ENCODE peak calls at places on chromosome 11, in six cellular contexts. S, N, C, Y, G and Z are unnamed samples.

GRCh38 chr11:129313588-129314288 is 61.9 kb upstream of the BARX2 start:
- DNase-seq in N (no peak), C (no peak), S (no peak), G (no peak), Y (no peak), Z (no peak)

GRCh38 chr11:63567044-63567840 is 4.1 kb upstream of the PLAAT2 start:
- DNase-seq in G (no peak), C (no peak), Y (no peak), S (no peak), N (peak; percentile 44), Z (no peak)

GRCh38 chr11:56688554-56688953 is 10.3 kb upstream of the OR9G1 start:
- DNase-seq in S (no peak), G (no peak), C (no peak), Y (no peak), N (no peak), Z (no peak)

GRCh38 chr11:33172996-33173395 is 11.7 kb upstream of the CSTF3 start:
- DNase-seq in C (no peak), G (no peak), S (no peak), Y (no peak), N (no peak), Z (no peak)

GRCh38 chr11:35911013-35911412 is 32.8 kb upstream of the LDLRAD3 start:
- DNase-seq in C (no peak), Y (no peak), G (no peak), N (no peak), S (no peak), Z (no peak)

GRCh38 chr11:66151273-66151672 is 81.2 kb downstream of the PACS1 start:
- DNase-seq in C (no peak), Y (no peak), S (no peak), N (no peak), G (no peak), Z (no peak)

GRCh38 chr11:71496421-71496820 is 30.6 kb upstream of the KRTAP5-7 start:
- DNase-seq in G (no peak), N (no peak), C (no peak), S (no peak), Y (no peak), Z (no peak)

GRCh38 chr11:17988465-17988864 is 24.4 kb downstream of the SERGEF start:
- DNase-seq in S (no peak), N (no peak), G (no peak), Y (no peak), C (no peak), Z (no peak)

GRCh38 chr11:12744831-12745502 is 70.7 kb downstream of the TEAD1 start:
- DNase-seq in C (no peak), Y (peak; percentile 36), S (no peak), N (no peak), G (no peak), Z (no peak)

GRCh38 chr11:67345949-67346819 is 7.2 kb downstream of the POLD4 start:
- DNase-seq in S (no peak), Y (no peak), G (no peak), C (no peak), N (no peak), Z (no peak)

GRCh38 chr11:58621586-58622262 is 741 bp upstream of the CNTF start:
- DNase-seq in S (no peak), G (no peak), N (no peak), Y (no peak), C (no peak), Z (no peak)

GRCh38 chr11:65911682-65912568 is 6.9 kb downstream of the C11orf68 start:
- DNase-seq in C (no peak), S (no peak), G (no peak), Y (peak; percentile 67), N (no peak), Z (no peak)

GRCh38 chr11:47571895-47572294 is 6.5 kb downstream of the PTPMT1 start:
- DNase-seq in Y (no peak), C (no peak), G (no peak), N (no peak), S (no peak), Z (no peak)

GRCh38 chr11:134760957-134761356 is 348.9 kb upstream of the B3GAT1 start:
- DNase-seq in C (no peak), G (no peak), S (no peak), N (no peak), Y (no peak), Z (no peak)

GRCh38 chr11:8905528-8906165 is 5.3 kb upstream of the AKIP1 start:
- DNase-seq in G (no peak), S (no peak), C (no peak), Y (no peak), N (no peak), Z (no peak)

GRCh38 chr11:32092581-32093170 is 1.8 kb downstream of the RCN1 start:
- DNase-seq in G (no peak), C (no peak), S (no peak), Y (no peak), N (no peak), Z (no peak)

GRCh38 chr11:133501643-133502535 is 30.4 kb downstream of the OPCML start:
- DNase-seq in Y (no peak), S (no peak), N (no peak), G (no peak), C (no peak), Z (no peak)

GRCh38 chr11:76577199-76577920 is 93.2 kb downstream of the LRRC32 start:
- DNase-seq in G (no peak), Y (no peak), C (peak; percentile 91), S (no peak), N (no peak), Z (no peak)

GRCh38 chr11:76658231-76658630 is 12.3 kb downstream of the LRRC32 start:
- DNase-seq in C (peak; percentile 69), S (no peak), N (no peak), G (no peak), Y (no peak), Z (no peak)

GRCh38 chr11:87325490-87325872 is 287.7 kb downstream of the TMEM135 start:
- DNase-seq in S (no peak), C (no peak), N (no peak), Y (no peak), G (no peak), Z (no peak)

GRCh38 chr11:69640260-69640994 is 529 bp upstream of the CCND1 start:
- DNase-seq in C (peak; percentile 73), G (no peak), Y (peak; percentile 47), S (no peak), N (no peak), Z (peak; percentile 65)

GRCh38 chr11:3907590-3907989 is 52.1 kb downstream of the STIM1 start:
- DNase-seq in N (no peak), C (no peak), Y (no peak), G (no peak), S (no peak), Z (no peak)

GRCh38 chr11:64245797-64246623 is 733 bp downstream of the PPP1R14B start:
- DNase-seq in C (peak; percentile 92), G (peak; percentile 44), S (no peak), N (peak; percentile 83), Y (peak; percentile 92), Z (peak; percentile 84)

GRCh38 chr11:19026862-19027261 is 33.7 kb downstream of the MRGPRX2 start:
- DNase-seq in N (no peak), S (no peak), Y (no peak), G (no peak), C (no peak), Z (no peak)

GRCh38 chr11:15307600-15307999 is 192.9 kb downstream of the INSC start:
- DNase-seq in S (no peak), G (no peak), C (no peak), N (no peak), Y (no peak), Z (no peak)

GRCh38 chr11:2209370-2209801 is 37.8 kb upstream of the TH start:
- DNase-seq in G (no peak), N (no peak), C (no peak), S (no peak), Y (no peak), Z (no peak)

GRCh38 chr11:60870276-60870675 is 2.9 kb downstream of the ZP1 start:
- DNase-seq in G (no peak), N (no peak), Y (no peak), C (no peak), S (no peak), Z (no peak)

GRCh38 chr11:63907808-63908530 is 9.0 kb downstream of the RCOR2 start:
- DNase-seq in C (no peak), G (no peak), Y (no peak), N (no peak), S (no peak), Z (no peak)

GRCh38 chr11:34732831-34733230 is 111.9 kb downstream of the EHF start:
- DNase-seq in N (no peak), C (no peak), G (no peak), S (no peak), Y (no peak), Z (no peak)

GRCh38 chr11:848380-848931 is 5.8 kb downstream of the TSPAN4 start:
- DNase-seq in Y (no peak), G (peak; percentile 44), S (peak; percentile 70), N (peak; percentile 70), C (no peak), Z (peak; percentile 83)

GRCh38 chr11:15179167-15179566 is 64.4 kb downstream of the INSC start:
- DNase-seq in G (no peak), N (no peak), S (no peak), Y (no peak), C (no peak), Z (no peak)

GRCh38 chr11:5007561-5007960 is 12.9 kb downstream of the OR51L1 start:
- DNase-seq in C (no peak), Y (no peak), G (no peak), S (no peak), N (no peak), Z (no peak)

GRCh38 chr11:47014097-47014496 is 77.5 kb downstream of the CSTPP1 start:
- DNase-seq in N (no peak), C (no peak), G (no peak), S (no peak), Y (no peak), Z (no peak)

GRCh38 chr11:45994421-45995341 is 72.2 kb downstream of the LARGE2 start:
- DNase-seq in G (no peak), S (no peak), N (no peak), Y (no peak), C (no peak), Z (no peak)

GRCh38 chr11:112167145-112167544 is at the start of gene TEX12:
- DNase-seq in Y (no peak), N (no peak), C (no peak), G (no peak), S (no peak), Z (no peak)

GRCh38 chr11:726278-726915 is 20.4 kb downstream of the EPS8L2 start:
- DNase-seq in G (no peak), C (peak; percentile 77), Y (peak; percentile 47), S (no peak), N (peak; percentile 53), Z (peak; percentile 95)

GRCh38 chr11:16790484-16791240 is 52.2 kb downstream of the C11orf58 start:
- DNase-seq in N (no peak), S (no peak), Y (no peak), G (no peak), C (no peak), Z (no peak)

GRCh38 chr11:83818349-83818748 is 532.2 kb upstream of the CCDC90B start:
- DNase-seq in C (no peak), Y (no peak), N (no peak), G (no peak), S (no peak), Z (no peak)

GRCh38 chr11:9461760-9462134 is 935 bp downstream of the ZNF143 start:
- DNase-seq in G (no peak), Y (no peak), N (no peak), C (no peak), S (no peak), Z (no peak)

GRCh38 chr11:21415566-21415965 is 746.2 kb downstream of the NELL1 start:
- DNase-seq in N (no peak), C (no peak), G (no peak), S (no peak), Y (no peak), Z (no peak)